ENCODE peak calls at places on chromosomes 5 and 9, in eight cellular contexts. One of them, this sample, is unnamed. For H3K36me3, the result is how much of the 10 kb centered on the place peaks cover.

GRCh38 chr5:151699071-151699901 is 12.6 kb upstream of the SPARC start:
- DNase-seq in upper lobe of right lung: no peak
- DNase-seq in CD8-positive, alpha-beta T cell: no peak
- DNase-seq in HCT116: no peak
- DNase-seq in H7: peak
- DNase-seq in fibroblast of lung: peak
- DNase-seq in HepG2: peak
- DNase-seq in CD8-positive, alpha-beta memory T cell: no peak
- DNase-seq in this sample: peak

GRCh38 chr9:21994526-21994995 is at the start of gene CDKN2B-AS1:
- DNase-seq in fibroblast of lung: peak
- DNase-seq in H7: peak
- DNase-seq in CD8-positive, alpha-beta T cell: peak
- DNase-seq in HepG2: no peak
- DNase-seq in upper lobe of right lung: peak
- DNase-seq in HCT116: peak
- DNase-seq in CD8-positive, alpha-beta memory T cell: peak
- DNase-seq in this sample: peak

GRCh38 chr5:106959447-106959846 is 711.3 kb downstream of the EFNA5 start:
- DNase-seq in H7: no peak
- DNase-seq in upper lobe of right lung: no peak
- DNase-seq in HCT116: peak
- DNase-seq in fibroblast of lung: no peak
- DNase-seq in CD8-positive, alpha-beta T cell: no peak
- DNase-seq in CD8-positive, alpha-beta memory T cell: no peak
- DNase-seq in HepG2: no peak
- DNase-seq in this sample: peak

GRCh38 chr9:6226696-6227095 is 11.1 kb downstream of the IL33 start:
- DNase-seq in CD8-positive, alpha-beta memory T cell: no peak
- DNase-seq in HepG2: no peak
- DNase-seq in H7: no peak
- DNase-seq in CD8-positive, alpha-beta T cell: no peak
- DNase-seq in upper lobe of right lung: no peak
- DNase-seq in fibroblast of lung: peak
- DNase-seq in HCT116: no peak
- DNase-seq in this sample: peak

GRCh38 chr9:12708562-12709298 is 15.5 kb downstream of the TYRP1 start:
- DNase-seq in CD8-positive, alpha-beta T cell: no peak
- DNase-seq in upper lobe of right lung: no peak
- DNase-seq in HepG2: peak
- DNase-seq in fibroblast of lung: peak
- DNase-seq in HCT116: peak
- DNase-seq in H7: no peak
- DNase-seq in CD8-positive, alpha-beta memory T cell: no peak
- DNase-seq in this sample: no peak

GRCh38 chr5:113233606-113234005 is 201.2 kb downstream of the TSSK1B start:
- DNase-seq in HCT116: no peak
- DNase-seq in upper lobe of right lung: no peak
- DNase-seq in CD8-positive, alpha-beta T cell: no peak
- DNase-seq in HepG2: no peak
- DNase-seq in CD8-positive, alpha-beta memory T cell: no peak
- DNase-seq in H7: no peak
- DNase-seq in fibroblast of lung: no peak
- DNase-seq in this sample: no peak

GRCh38 chr5:105754056-105754455 is 1916.7 kb downstream of the EFNA5 start:
- DNase-seq in HCT116: no peak
- DNase-seq in upper lobe of right lung: no peak
- DNase-seq in CD8-positive, alpha-beta T cell: no peak
- DNase-seq in fibroblast of lung: no peak
- DNase-seq in HepG2: no peak
- DNase-seq in H7: no peak
- DNase-seq in CD8-positive, alpha-beta memory T cell: no peak
- DNase-seq in this sample: no peak

GRCh38 chr5:475704-476101 is 32.7 kb downstream of the EXOC3 start:
- DNase-seq in CD8-positive, alpha-beta memory T cell: peak
- DNase-seq in HCT116: no peak
- DNase-seq in fibroblast of lung: no peak
- DNase-seq in CD8-positive, alpha-beta T cell: no peak
- DNase-seq in HepG2: no peak
- DNase-seq in upper lobe of right lung: no peak
- DNase-seq in H7: peak
- DNase-seq in this sample: no peak

GRCh38 chr5:101678494-101679193 is 617.4 kb downstream of the SLCO4C1 start:
- DNase-seq in fibroblast of lung: peak
- DNase-seq in CD8-positive, alpha-beta T cell: no peak
- DNase-seq in upper lobe of right lung: no peak
- DNase-seq in HCT116: peak
- DNase-seq in CD8-positive, alpha-beta memory T cell: no peak
- DNase-seq in HepG2: peak
- DNase-seq in H7: peak
- DNase-seq in this sample: peak

GRCh38 chr9:114016629-114017423 is 61.3 kb downstream of the AMBP start:
- DNase-seq in H7: no peak
- DNase-seq in upper lobe of right lung: no peak
- DNase-seq in CD8-positive, alpha-beta memory T cell: no peak
- DNase-seq in fibroblast of lung: no peak
- DNase-seq in HCT116: no peak
- DNase-seq in HepG2: no peak
- DNase-seq in CD8-positive, alpha-beta T cell: peak
- DNase-seq in this sample: no peak

GRCh38 chr5:33235824-33236223 is 204.9 kb upstream of the TARS1 start:
- DNase-seq in CD8-positive, alpha-beta memory T cell: no peak
- DNase-seq in upper lobe of right lung: no peak
- DNase-seq in HCT116: no peak
- DNase-seq in fibroblast of lung: no peak
- DNase-seq in HepG2: no peak
- DNase-seq in CD8-positive, alpha-beta T cell: no peak
- DNase-seq in H7: no peak
- DNase-seq in this sample: no peak

GRCh38 chr5:122458278-122458872 is 146.3 kb downstream of the SNCAIP start:
- DNase-seq in CD8-positive, alpha-beta memory T cell: no peak
- DNase-seq in fibroblast of lung: peak
- DNase-seq in HepG2: peak
- DNase-seq in CD8-positive, alpha-beta T cell: no peak
- DNase-seq in upper lobe of right lung: no peak
- DNase-seq in H7: no peak
- DNase-seq in HCT116: peak
- DNase-seq in this sample: peak

GRCh38 chr9:98101868-98102273 is 17.2 kb downstream of the TRIM14 start:
- DNase-seq in upper lobe of right lung: peak
- DNase-seq in CD8-positive, alpha-beta memory T cell: peak
- DNase-seq in H7: no peak
- DNase-seq in fibroblast of lung: no peak
- DNase-seq in HCT116: no peak
- DNase-seq in CD8-positive, alpha-beta T cell: peak
- DNase-seq in HepG2: no peak
- DNase-seq in this sample: peak

GRCh38 chr9:6076856-6077255 is 61.4 kb upstream of the RANBP6 start:
- DNase-seq in upper lobe of right lung: no peak
- DNase-seq in HCT116: no peak
- DNase-seq in fibroblast of lung: no peak
- DNase-seq in H7: no peak
- DNase-seq in CD8-positive, alpha-beta T cell: no peak
- DNase-seq in CD8-positive, alpha-beta memory T cell: no peak
- DNase-seq in HepG2: no peak
- DNase-seq in this sample: no peak

GRCh38 chr5:125612356-125613149 is 810.7 kb upstream of the GRAMD2B start:
- DNase-seq in upper lobe of right lung: peak
- DNase-seq in HepG2: no peak
- DNase-seq in fibroblast of lung: no peak
- DNase-seq in CD8-positive, alpha-beta T cell: no peak
- DNase-seq in CD8-positive, alpha-beta memory T cell: no peak
- DNase-seq in HCT116: no peak
- DNase-seq in H7: no peak
- DNase-seq in this sample: peak

GRCh38 chr5:125607018-125607417 is 816.2 kb upstream of the GRAMD2B start:
- DNase-seq in HCT116: no peak
- DNase-seq in CD8-positive, alpha-beta T cell: no peak
- DNase-seq in upper lobe of right lung: no peak
- DNase-seq in HepG2: no peak
- DNase-seq in fibroblast of lung: peak
- DNase-seq in CD8-positive, alpha-beta memory T cell: no peak
- DNase-seq in H7: no peak
- DNase-seq in this sample: no peak

GRCh38 chr5:125609011-125609410 is 814.2 kb upstream of the GRAMD2B start:
- DNase-seq in fibroblast of lung: no peak
- DNase-seq in H7: no peak
- DNase-seq in CD8-positive, alpha-beta memory T cell: no peak
- DNase-seq in HCT116: no peak
- DNase-seq in CD8-positive, alpha-beta T cell: no peak
- DNase-seq in upper lobe of right lung: no peak
- DNase-seq in HepG2: no peak
- DNase-seq in this sample: no peak

DNA sequence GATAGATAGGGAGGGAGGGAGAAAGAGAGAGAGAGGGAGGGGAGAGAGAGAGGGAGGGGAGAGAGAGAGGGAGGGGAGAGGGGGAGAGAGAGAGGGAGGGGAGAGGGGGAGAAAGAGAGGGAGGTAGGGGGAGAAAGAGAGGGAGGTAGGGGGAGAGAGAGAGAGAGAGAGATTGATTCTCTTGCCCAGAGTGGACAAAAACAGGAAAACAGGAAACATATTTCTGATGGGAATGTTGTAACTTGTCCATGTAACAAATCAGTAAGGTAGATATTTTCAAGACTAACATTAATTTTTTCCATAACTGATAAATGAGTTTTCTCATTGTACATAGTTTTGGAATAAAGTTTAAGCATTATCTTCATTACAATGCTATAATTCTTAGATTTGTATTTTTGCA is 811.7 kb upstream of the GRAMD2B start:
- DNase-seq in H7: no peak
- DNase-seq in CD8-positive, alpha-beta memory T cell: no peak
- DNase-seq in HCT116: no peak
- DNase-seq in HepG2: no peak
- DNase-seq in upper lobe of right lung: no peak
- DNase-seq in fibroblast of lung: no peak
- DNase-seq in CD8-positive, alpha-beta T cell: no peak
- DNase-seq in this sample: no peak
- H3K36me3 ChIP-seq in H7: under half
- H3K36me3 ChIP-seq in CD8-positive, alpha-beta memory T cell: under half
- H3K36me3 ChIP-seq in HCT116: under half
- H3K36me3 ChIP-seq in HepG2: under half
- H3K36me3 ChIP-seq in upper lobe of right lung: under half
- H3K36me3 ChIP-seq in fibroblast of lung: under half
- H3K36me3 ChIP-seq in CD8-positive, alpha-beta T cell: under half
- H3K36me3 ChIP-seq in this sample: under half

DNA sequence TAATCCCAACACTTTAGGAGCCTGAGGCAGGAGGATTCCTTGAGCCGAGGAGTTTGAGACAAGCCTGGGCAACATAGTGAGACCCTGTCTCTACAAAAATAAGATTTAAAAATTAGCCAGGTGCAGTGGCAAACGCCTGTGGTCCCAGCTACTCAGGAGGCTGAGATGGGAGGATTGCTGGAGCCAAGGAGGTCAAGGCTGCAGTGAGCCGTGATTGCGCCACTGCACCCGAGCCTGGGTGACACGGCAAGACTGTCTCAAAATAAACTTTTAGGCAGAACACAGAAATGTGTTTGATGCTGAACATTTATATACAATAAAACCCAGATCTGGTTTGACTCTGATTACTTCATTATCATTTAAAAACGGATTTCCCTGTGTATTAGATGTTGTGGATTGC is 4.9 kb downstream of the ENTR1 start:
- DNase-seq in HepG2: no peak
- DNase-seq in H7: no peak
- DNase-seq in CD8-positive, alpha-beta memory T cell: no peak
- DNase-seq in upper lobe of right lung: no peak
- DNase-seq in HCT116: no peak
- DNase-seq in CD8-positive, alpha-beta T cell: no peak
- DNase-seq in fibroblast of lung: no peak
- DNase-seq in this sample: no peak
- H3K36me3 ChIP-seq in HepG2: under half
- H3K36me3 ChIP-seq in H7: under half
- H3K36me3 ChIP-seq in CD8-positive, alpha-beta memory T cell: under half
- H3K36me3 ChIP-seq in upper lobe of right lung: under half
- H3K36me3 ChIP-seq in HCT116: under half
- H3K36me3 ChIP-seq in CD8-positive, alpha-beta T cell: under half
- H3K36me3 ChIP-seq in fibroblast of lung: under half
- H3K36me3 ChIP-seq in this sample: under half

DNA sequence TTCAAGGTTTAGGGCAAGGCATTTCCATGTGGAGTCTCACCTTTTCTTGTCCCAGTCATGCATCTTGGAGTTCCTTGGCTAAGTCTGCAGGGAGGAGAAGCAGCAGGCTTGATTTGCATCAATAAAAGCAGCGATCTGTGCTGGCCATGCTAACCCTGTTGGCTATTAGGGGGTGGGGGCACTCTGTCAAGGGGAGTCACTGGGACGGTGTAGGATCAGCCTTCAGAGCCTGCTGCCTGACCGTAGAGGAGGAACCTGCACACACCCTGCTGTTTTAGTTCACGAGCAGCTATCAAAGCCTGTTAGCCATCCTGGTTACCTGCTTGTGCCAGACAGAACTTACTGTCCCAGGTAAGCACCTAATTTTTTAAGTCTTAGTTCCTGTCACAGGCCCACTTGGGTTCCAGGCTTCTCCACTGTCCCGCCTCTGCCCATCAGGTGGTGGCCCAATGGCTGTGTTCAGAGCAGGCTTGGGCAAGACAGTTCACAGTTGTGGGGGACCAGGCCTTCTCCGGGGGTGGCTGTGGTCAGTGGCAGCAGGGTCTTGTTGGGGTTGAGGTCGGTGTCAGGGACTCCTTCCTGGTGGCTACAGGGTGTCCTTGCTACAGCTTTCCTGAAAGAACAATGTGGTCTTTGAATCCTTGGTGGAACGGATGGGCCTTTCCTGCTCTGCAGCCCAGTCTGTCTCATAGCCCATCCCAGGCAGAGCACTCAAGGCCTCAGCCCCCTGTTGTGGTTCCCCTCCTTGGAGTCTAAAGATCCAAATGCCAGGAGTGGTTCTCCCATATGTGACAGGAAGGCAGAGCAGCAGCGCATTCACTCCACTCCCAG is 43.7 kb downstream of the SECISBP2 start:
- DNase-seq in CD8-positive, alpha-beta memory T cell: no peak
- DNase-seq in H7: no peak
- DNase-seq in CD8-positive, alpha-beta T cell: peak
- DNase-seq in HepG2: no peak
- DNase-seq in fibroblast of lung: no peak
- DNase-seq in HCT116: no peak
- DNase-seq in upper lobe of right lung: no peak
- DNase-seq in this sample: no peak
- H3K36me3 ChIP-seq in CD8-positive, alpha-beta memory T cell: half or more
- H3K36me3 ChIP-seq in H7: under half
- H3K36me3 ChIP-seq in CD8-positive, alpha-beta T cell: half or more
- H3K36me3 ChIP-seq in HepG2: under half
- H3K36me3 ChIP-seq in fibroblast of lung: under half
- H3K36me3 ChIP-seq in HCT116: under half
- H3K36me3 ChIP-seq in upper lobe of right lung: half or more
- H3K36me3 ChIP-seq in this sample: under half

DNA sequence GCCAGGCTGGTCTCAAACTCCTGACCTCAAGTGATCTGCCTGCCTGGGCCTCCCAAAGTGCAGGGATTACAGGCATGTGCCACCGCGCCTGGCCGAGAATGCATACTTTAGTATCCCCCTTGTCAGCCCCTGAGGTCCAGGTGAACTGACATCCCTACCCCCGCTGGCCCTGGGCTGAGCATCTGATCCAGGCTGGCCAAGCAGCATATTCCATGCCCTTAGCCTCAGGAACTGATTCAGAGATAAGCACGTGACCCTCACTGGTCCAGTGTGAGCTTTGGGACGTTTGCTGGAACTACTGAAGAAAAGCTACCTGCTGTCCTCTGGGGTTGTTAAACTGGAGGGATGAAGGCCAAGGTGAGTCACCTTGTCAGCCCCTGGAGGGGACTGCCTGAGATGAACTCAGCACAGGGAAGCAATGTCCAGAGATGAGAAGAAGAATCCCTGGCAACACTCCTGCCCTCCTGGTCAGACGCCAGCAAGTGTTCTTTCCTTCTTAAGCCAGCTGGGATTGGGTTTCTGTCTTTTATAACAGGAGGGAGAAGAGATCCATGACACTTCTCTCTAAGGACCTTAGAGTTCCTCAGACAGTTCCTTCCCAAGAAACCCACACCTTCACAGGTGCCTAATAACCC is 59.1 kb upstream of the FBXW11 start:
- DNase-seq in HepG2: no peak
- DNase-seq in upper lobe of right lung: no peak
- DNase-seq in CD8-positive, alpha-beta T cell: no peak
- DNase-seq in HCT116: no peak
- DNase-seq in H7: no peak
- DNase-seq in fibroblast of lung: no peak
- DNase-seq in CD8-positive, alpha-beta memory T cell: no peak
- DNase-seq in this sample: no peak
- H3K36me3 ChIP-seq in HepG2: under half
- H3K36me3 ChIP-seq in upper lobe of right lung: under half
- H3K36me3 ChIP-seq in CD8-positive, alpha-beta T cell: under half
- H3K36me3 ChIP-seq in HCT116: under half
- H3K36me3 ChIP-seq in H7: under half
- H3K36me3 ChIP-seq in fibroblast of lung: under half
- H3K36me3 ChIP-seq in CD8-positive, alpha-beta memory T cell: under half
- H3K36me3 ChIP-seq in this sample: under half

This sample was measured in small intestine.